ENCODE peak calls at places on chromosomes 4 and X, in seven cellular contexts. F, O, H, S, C, P and K are unnamed samples.

GRCh38 chr4:43244688-43245382 is 352.3 kb downstream of the GRXCR1 start:
- DNase-seq in F (no peak), O (no peak), H (no peak), S (no peak), C (no peak), P (no peak), K (no peak)

GRCh38 chr4:5389756-5390155 is 318.6 kb downstream of the EVC2 start:
- DNase-seq in F (no peak), O (no peak), H (no peak), S (no peak), C (no peak), P (no peak), K (no peak)

GRCh38 chr4:141801558-141801957 is 165.2 kb downstream of the IL15 start:
- DNase-seq in F (no peak), O (no peak), H (no peak), S (no peak), C (no peak), P (no peak), K (no peak)

GRCh38 chrX:129875669-129876068 is 30.3 kb upstream of the UTP14A start:
- DNase-seq in F (no peak), O (peak), H (no peak), S (peak), C (no peak), P (no peak), K (no peak)

GRCh38 chrX:3609800-3610199 is 103.6 kb downstream of the PRKX start:
- DNase-seq in F (no peak), O (no peak), H (no peak), S (no peak), C (no peak), P (no peak), K (no peak)

GRCh38 chrX:70452143-70452733 is 7.6 kb downstream of the DLG3 start:
- DNase-seq in F (peak), O (peak), H (no peak), S (peak), C (peak), P (no peak), K (peak)

GRCh38 chrX:149504226-149504914 is 736 bp downstream of the IDS start:
- DNase-seq in F (peak), O (peak), H (peak), S (peak), C (peak), P (no peak), K (peak)

GRCh38 chrX:150405576-150405975 is 42.5 kb downstream of the MAMLD1 start:
- DNase-seq in F (no peak), O (peak), H (no peak), S (no peak), C (no peak), P (no peak), K (no peak)

GRCh38 chrX:120664081-120664480 is 34.2 kb upstream of the C1GALT1C1 start:
- DNase-seq in F (no peak), O (peak), H (no peak), S (peak), C (no peak), P (no peak), K (no peak)

GRCh38 chr4:20276848-20277247 is 25.1 kb downstream of the SLIT2 start:
- DNase-seq in F (no peak), O (no peak), H (no peak), S (no peak), C (no peak), P (no peak), K (no peak)

GRCh38 chr4:15912961-15913630 is 25.4 kb downstream of the FGFBP1 start:
- DNase-seq in F (no peak), O (no peak), H (no peak), S (peak), C (no peak), P (no peak), K (no peak)

GRCh38 chr4:112775801-112776200 is 138.9 kb downstream of the LARP7 start:
- DNase-seq in F (no peak), O (peak), H (no peak), S (no peak), C (no peak), P (no peak), K (no peak)

GRCh38 chrX:136733613-136734012 is 47.1 kb downstream of the ARHGEF6 start:
- DNase-seq in F (no peak), O (no peak), H (no peak), S (no peak), C (no peak), P (no peak), K (no peak)